ENCODE peak calls at places on chromosomes 2 and 18, in four cellular contexts. D, X, A and W are unnamed samples.
A peak's percentile ranks its signal among the peaks of the same experiment; 100 is the strongest.

GRCh38 chr2:96508521-96509113 is 3.5 kb upstream of the NEURL3 start:
- DNase-seq in X (no peak), D (no peak), A (no peak), W (no peak)

GRCh38 chr2:10140841-10141610 is 18.5 kb downstream of the RRM2 start:
- DNase-seq in A (no peak), D (no peak), X (no peak), W (no peak)

GRCh38 chr2:175309799-175310198 is 128.3 kb upstream of the ATP5MC3 start:
- DNase-seq in X (peak; percentile 68), A (peak; percentile 22), D (no peak), W (peak; percentile 20)

GRCh38 chr2:148993336-148993735 is 45.2 kb upstream of the LYPD6B start:
- DNase-seq in A (no peak), X (no peak), D (no peak), W (no peak)

GRCh38 chr2:182368446-182368845 is 58.4 kb downstream of the PDE1A start:
- DNase-seq in X (no peak), A (no peak), D (no peak), W (no peak)

GRCh38 chr2:121659933-121660332 is 10.7 kb upstream of the CLASP1 start:
- DNase-seq in A (no peak), D (no peak), X (no peak), W (no peak)

GRCh38 chr2:20103514-20103913 is 52.1 kb upstream of the LAPTM4A start:
- DNase-seq in A (no peak), D (no peak), X (peak; percentile 27), W (no peak)

GRCh38 chr2:95056461-95057459 is 31.3 kb downstream of the MAL start:
- DNase-seq in A (no peak), D (no peak), X (no peak), W (peak; percentile 29)

GRCh38 chr2:62672601-62673000 is 32.9 kb upstream of the EHBP1 start:
- DNase-seq in D (no peak), X (peak; percentile 93), A (no peak), W (peak; percentile 19)

GRCh38 chr2:9638532-9638931 is 7.7 kb upstream of the YWHAQ start:
- DNase-seq in A (no peak), D (peak; percentile 84), X (no peak), W (peak; percentile 86)

GRCh38 chr2:27303093-27304025 is 4.9 kb downstream of the UCN start:
- DNase-seq in A (peak; percentile 90), D (no peak), X (peak; percentile 88), W (peak; percentile 69)

GRCh38 chr2:128377071-128377910 is 58.6 kb upstream of the HS6ST1 start:
- DNase-seq in X (no peak), D (no peak), A (no peak), W (peak; percentile 25)

GRCh38 chr18:39854291-39854690 is 2100.7 kb upstream of the PIK3C3 start:
- DNase-seq in A (no peak), D (no peak), X (no peak), W (no peak)

GRCh38 chr2:216842634-216843033 is 17.2 kb downstream of the TNP1 start:
- DNase-seq in A (no peak), X (no peak), D (peak; percentile 68), W (peak; percentile 39)

GRCh38 chr2:69242651-69243051 is 144.4 kb downstream of the GFPT1 start:
- DNase-seq in X (no peak), A (no peak), D (no peak), W (no peak)

GRCh38 chr2:99989905-99990304 is 152.5 kb downstream of the AFF3 start:
- DNase-seq in D (no peak), X (no peak), A (no peak), W (no peak)

GRCh38 chr18:44826418-44827259 is 146.0 kb downstream of the SETBP1 start:
- DNase-seq in X (peak; percentile 75), A (no peak), D (peak; percentile 42), W (peak; percentile 93)

GRCh38 chr18:58649966-58650816 is 21.1 kb upstream of the MALT1 start:
- DNase-seq in D (no peak), X (no peak), A (no peak), W (no peak)

GRCh38 chr2:23246992-23247683 is 137.8 kb upstream of the KLHL29 start:
- DNase-seq in X (no peak), A (no peak), D (no peak), W (no peak)

GRCh38 chr18:6598657-6599056 is 130.9 kb upstream of the ARHGAP28 start:
- DNase-seq in X (no peak), D (no peak), A (no peak), W (no peak)

GRCh38 chr2:176873403-176873802 is 339.2 kb upstream of the HNRNPA3 start:
- DNase-seq in D (no peak), A (no peak), X (no peak), W (no peak)

GRCh38 chr2:60075048-60075447 is 478.4 kb downstream of the BCL11A start:
- DNase-seq in X (no peak), A (no peak), D (no peak), W (no peak)

GRCh38 chr2:1651131-1652066 is 92.9 kb downstream of the PXDN start:
- DNase-seq in A (no peak), D (no peak), X (no peak), W (peak; percentile 6)

DNA sequence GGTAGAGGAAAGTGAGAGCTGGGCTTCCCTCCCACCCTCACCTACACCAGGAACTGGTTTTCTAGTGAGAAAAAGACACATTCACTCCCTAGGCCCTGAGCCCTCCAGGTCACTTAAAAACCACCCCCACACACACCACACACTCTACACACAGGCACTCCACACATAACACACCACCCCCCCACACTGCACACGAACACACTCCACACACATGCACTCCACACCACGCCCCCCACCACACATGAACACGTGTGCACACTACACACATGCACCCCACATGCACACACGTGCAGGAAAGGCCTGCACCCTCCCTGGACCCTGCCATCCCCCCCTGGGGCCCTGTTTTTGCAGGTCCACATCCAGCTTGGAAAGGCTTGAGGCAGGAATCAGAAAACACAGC is 67.6 kb downstream of the RALBP1 start:
- DNase-seq in A (no peak), D (no peak), X (no peak), W (no peak)
- H3K36me3 ChIP-seq in A (peaks cover 46% of the 10 kb centered on the region), D (peaks cover 46% of the 10 kb centered on the region), X (peaks cover 25% of the 10 kb centered on the region), W (no peaks in the 10 kb centered on the region)

DNA sequence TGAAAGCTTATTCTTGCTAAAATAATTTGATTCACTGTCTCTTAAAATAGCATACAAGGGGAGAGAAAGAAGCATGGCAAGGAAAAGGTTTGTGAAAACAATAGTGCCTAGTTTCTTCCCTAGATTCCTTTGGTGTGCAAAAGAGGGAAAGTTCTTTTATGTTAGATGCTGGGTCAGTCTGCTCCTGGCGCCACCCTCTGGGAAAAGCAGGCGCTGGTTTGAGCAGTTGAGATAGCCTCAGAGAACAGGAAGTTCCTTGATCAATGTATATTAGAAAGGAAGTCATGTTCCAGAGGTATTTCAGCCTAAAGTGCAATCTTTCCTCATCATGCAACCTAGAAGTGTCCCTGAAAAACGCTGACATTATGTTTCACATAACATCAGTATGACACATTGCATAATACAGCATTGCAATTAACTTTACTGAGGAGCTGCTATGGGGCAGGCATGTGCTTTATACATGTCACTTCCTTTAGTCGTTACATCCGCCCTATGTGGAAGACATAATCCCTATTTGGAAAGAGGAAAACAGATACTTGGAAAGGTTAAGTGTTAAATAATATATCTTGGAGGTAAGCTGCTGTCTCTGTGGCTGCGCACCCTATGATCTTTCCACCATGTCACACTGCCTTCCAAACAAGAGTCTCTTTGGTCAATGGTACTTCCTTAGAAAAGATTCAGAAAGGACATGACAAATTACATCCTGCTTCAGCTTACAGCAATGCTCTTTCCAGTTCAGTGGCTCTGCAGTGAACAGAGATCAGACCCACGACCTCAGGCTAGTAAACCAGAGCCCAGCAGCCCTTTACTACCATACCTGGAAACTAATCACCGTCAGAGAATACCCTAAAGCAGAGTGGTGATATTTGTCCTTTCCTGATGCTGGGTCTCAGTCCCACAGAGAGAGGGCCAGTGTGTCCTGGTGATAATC is 369.7 kb downstream of the RAD51AP2 start:
- DNase-seq in X (peak; percentile 55), A (peak; percentile 4), D (no peak), W (peak; percentile 64)
- H3K4me1 ChIP-seq in X (no peaks in the 10 kb centered on the region), A (no peaks in the 10 kb centered on the region), D (no peaks in the 10 kb centered on the region), W (no peaks in the 10 kb centered on the region)

DNA sequence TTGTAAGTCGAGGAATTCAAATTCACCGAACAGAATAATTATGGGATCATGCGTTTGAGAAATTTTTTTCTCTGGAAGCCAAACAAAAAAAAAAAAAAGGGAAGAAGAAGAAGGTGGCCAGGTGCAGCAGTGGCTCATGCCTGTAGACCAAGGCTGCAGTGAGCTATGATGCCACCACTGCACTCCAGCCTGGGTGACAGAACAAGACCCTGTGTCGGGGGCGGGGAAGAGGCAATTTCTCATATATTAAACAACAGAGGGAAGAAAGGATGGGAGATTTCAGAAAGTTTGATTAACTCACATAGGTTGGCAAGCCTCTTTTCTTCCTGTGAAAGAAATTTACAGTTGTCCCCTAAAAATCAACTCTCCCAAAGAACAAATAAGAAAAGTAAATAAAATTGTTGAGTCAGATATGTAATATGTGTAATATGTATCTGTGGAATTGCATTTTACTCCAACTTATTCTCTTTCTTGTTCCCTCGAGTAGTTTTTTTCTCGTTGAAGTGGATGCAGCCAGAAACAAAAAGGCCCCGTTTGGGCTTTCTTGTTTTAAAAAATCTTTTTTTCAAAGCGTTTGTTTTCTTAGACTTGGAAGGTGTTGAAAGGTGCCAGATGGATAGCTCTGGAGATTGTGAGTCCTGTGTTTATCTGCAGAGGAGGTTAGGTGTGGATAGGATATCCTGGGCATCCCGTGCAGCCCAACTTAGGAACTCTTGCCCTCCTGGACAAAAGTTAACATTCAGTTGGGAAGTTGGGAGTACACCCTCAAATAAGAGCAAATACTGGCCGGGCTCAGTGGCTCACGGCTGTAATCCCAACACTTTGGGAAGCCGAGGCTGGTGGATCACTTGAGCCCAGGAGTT is 25.4 kb upstream of the FMNL2 start:
- DNase-seq in A (no peak), X (peak; percentile 8), D (no peak), W (no peak)
- H3K36me3 ChIP-seq in A (no peaks in the 10 kb centered on the region), X (no peaks in the 10 kb centered on the region), D (no peaks in the 10 kb centered on the region), W (no peaks in the 10 kb centered on the region)

DNA sequence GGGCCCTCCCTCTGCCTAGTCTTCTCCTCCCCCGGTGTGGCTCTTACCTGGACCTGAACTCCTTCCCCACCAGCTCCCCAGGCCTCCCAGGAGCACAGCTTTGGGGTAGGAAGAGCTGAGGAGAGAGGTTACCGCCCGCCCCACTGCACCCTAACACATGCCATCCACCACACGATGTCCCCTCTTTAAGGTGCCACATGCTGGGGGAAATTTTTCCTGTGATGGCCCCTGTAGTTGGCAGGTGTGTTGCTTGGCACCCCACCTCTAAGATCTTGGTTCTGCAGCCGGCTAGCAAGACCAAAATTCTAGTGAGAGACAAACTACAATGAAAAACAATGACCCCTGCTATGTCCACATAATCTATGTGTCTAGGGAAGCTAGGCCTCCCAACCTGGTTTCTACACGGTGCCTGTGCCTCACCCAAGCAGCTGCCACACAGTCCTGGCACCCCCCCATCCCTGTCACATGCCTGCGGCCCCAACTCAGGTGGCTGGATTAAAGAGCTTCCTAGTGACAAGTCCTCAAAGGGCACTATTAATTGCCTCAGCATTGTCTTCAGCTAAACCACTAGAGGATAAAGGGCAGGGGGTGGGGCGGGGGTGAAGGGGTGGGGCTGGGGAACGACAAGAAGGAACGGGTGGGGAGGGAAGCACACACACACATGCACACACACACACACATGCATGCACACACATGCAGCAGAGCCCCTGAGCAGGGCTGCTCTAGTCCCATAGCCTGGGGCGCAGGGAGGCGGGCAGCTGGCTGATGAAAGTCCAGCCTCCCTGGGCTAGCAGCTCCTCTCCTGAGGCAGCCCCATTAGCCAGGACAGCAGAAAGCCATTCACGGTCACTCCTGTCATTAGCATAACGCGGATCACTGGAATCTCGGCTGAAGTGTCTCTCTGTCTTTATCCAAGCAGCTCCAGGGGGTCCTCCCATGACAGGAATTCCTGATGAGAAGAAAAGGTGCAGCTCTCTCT is 7.2 kb upstream of the TEX261 start:
- DNase-seq in D (no peak), X (no peak), A (no peak), W (no peak)
- H3K4me1 ChIP-seq in D (no peaks in the 10 kb centered on the region), X (peaks cover 22% of the 10 kb centered on the region), A (peaks cover 15% of the 10 kb centered on the region), W (peaks cover 3% of the 10 kb centered on the region)

DNA sequence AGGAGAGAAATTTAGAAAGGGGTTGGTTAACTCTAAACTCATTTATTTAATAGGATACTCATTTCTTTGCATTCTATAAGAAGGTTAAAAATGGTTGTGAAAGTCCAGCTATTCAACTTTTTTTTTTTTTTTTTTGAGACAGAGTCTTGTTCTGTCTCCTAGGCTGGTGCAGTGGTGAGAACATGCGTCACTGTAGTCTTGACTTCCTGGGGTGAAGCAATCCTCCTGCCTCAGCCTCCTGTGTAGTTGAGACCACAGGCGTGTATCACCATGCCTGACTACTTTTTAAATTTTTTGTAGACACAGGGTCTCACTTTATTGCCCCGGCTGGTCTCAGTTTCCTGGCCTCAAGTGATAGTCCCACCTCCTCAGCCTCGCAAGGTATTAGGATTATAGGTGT is 11.9 kb downstream of the ELP2 start:
- DNase-seq in D (no peak), X (no peak), A (no peak), W (no peak)
- H3K36me3 ChIP-seq in D (peaks cover 100% of the 10 kb centered on the region), X (peaks cover 64% of the 10 kb centered on the region), A (peaks cover 78% of the 10 kb centered on the region), W (no peaks in the 10 kb centered on the region)